ENCODE peak calls at places on chromosomes 5 and 9, in five cellular contexts. J is GM12878, D is WTC11, Q is H1, N is K562. X is an unnamed sample.

GRCh38 chr5:137822158-137822764 is 45.4 kb upstream of the MYOT start:
- DNase-seq in J (no peak), D (peak; percentile 63), Q (peak; percentile 39), N (peak; percentile 9), X (peak; percentile 83)

GRCh38 chr5:116439891-116440290 is 134.7 kb downstream of the SEMA6A start:
- DNase-seq in J (no peak), D (no peak), Q (no peak), N (no peak), X (no peak)

GRCh38 chr9:135864447-135865049 is 42.8 kb downstream of the CAMSAP1 start:
- DNase-seq in J (no peak), D (peak; percentile 87), Q (peak; percentile 43), N (peak; percentile 73), X (peak; percentile 92)

GRCh38 chr9:75892168-75892901 is 1.9 kb downstream of the PCSK5 start:
- DNase-seq in J (no peak), D (peak; percentile 59), Q (no peak), N (no peak), X (peak; percentile 68)

GRCh38 chr9:86854898-86855523 is 92.3 kb downstream of the GAS1 start:
- DNase-seq in J (no peak), D (peak; percentile 74), Q (peak; percentile 36), N (no peak), X (peak; percentile 95)

GRCh38 chr5:107381189-107381856 is 289.4 kb downstream of the EFNA5 start:
- DNase-seq in J (no peak), D (no peak), Q (no peak), N (no peak), X (no peak)

GRCh38 chr5:90807483-90807882 is 248.9 kb downstream of the ADGRV1 start:
- DNase-seq in J (no peak), D (no peak), Q (no peak), N (no peak), X (no peak)

GRCh38 chr5:65480306-65480865 is 1.3 kb downstream of the ADAMTS6 start:
- DNase-seq in J (peak; percentile 24), D (no peak), Q (no peak), N (peak; percentile 14), X (peak; percentile 39)

GRCh38 chr5:122464191-122464590 is 152.2 kb downstream of the SNCAIP start:
- DNase-seq in J (no peak), D (no peak), Q (no peak), N (no peak), X (no peak)

GRCh38 chr5:44002381-44002901 is 386.8 kb downstream of the FGF10 start:
- DNase-seq in J (no peak), D (no peak), Q (no peak), N (no peak), X (no peak)

GRCh38 chr5:44001675-44002380 is 387.4 kb downstream of the FGF10 start:
- DNase-seq in J (no peak), D (no peak), Q (no peak), N (no peak), X (no peak)

GRCh38 chr5:43996221-43996620 is 393.0 kb downstream of the FGF10 start:
- DNase-seq in J (no peak), D (no peak), Q (no peak), N (no peak), X (no peak)

GRCh38 chr5:43993634-43994395 is 390.8 kb downstream of the NNT start:
- DNase-seq in J (no peak), D (no peak), Q (no peak), N (no peak), X (no peak)

DNA sequence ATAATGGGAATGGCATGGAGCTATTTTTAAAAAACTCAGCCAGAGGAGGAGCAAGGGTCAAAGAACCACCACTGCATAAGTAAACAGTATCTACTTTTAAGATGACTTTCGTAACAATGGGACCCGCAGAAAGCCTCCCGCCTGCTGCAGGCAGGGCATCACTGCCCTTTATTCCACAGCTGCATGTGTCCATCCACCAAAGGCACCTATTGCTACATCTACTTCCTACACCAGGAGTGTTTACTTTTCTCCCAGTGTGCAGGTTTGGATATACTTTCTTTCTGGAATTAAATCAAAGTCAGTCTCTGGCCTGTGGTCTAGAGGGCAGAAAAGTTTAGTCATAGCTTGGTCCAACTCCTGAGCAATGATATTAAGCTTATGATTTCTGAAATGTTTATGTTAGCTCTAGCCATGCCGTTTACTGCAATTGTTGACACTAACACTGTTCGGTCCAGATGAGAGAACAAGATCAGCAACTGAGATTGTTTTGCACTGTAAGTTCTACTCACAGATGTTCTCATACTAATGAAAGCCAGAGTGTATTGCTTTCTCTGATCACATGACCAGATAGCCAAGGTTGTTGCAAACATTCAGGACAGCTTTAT is 391.5 kb downstream of the FGF10 start:
- DNase-seq in J (no peak), D (no peak), Q (no peak), N (no peak), X (no peak)
- TF ChIP-seq CREB1 in J (no peak), D (no peak), Q (no peak), N (no peak), X (no peak)

DNA sequence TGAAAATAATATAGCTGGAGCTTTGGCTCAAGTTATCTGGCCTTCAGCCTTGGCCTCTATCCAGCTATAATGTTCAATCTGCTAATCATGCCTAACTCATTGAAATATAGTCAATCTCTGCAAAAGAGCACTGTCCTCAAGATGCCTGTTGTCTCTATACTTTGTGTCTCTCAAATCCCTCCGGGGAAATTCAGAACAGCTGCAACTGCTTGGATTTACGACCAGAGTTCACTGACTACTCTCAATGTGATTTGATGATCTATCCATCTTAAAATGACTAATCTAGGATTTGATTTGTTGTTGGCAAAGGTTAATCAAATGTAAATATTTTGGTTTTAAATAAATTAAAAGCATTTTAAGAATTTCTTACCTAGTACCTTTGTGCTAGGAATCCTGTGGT is 40.9 kb downstream of the SVEP1 start:
- DNase-seq in J (no peak), D (no peak), Q (no peak), N (no peak), X (no peak)
- TF ChIP-seq CREB1 in J (no peak), D (no peak), Q (no peak), N (no peak), X (no peak)

DNA sequence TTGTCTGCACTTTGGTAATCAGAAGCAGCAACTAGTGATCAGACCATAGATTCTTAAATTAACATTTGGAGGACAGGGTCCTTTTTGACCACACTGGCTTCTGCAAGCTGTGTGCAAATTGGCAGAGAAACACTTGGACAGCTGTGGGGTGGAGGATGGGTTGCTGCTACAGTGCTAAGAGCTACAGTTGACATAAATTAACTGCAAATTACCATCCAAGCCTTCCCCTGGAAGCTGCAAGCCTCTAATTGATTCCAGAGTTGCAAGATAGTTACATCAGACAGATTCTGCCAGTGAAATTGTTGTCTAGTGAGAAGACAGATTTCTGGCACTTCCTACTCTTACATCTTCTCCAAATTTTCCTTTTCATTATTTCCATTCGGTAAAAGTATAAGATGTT is 517.7 kb downstream of the DIRAS2 start:
- DNase-seq in J (no peak), D (no peak), Q (no peak), N (no peak), X (no peak)
- TF ChIP-seq CREB1 in J (no peak), D (no peak), Q (no peak), N (no peak), X (no peak)

GRCh38 chr9:36007309-36007708 is 29.4 kb upstream of the RECK start:
- DNase-seq in J (no peak), D (no peak), Q (no peak), N (no peak), X (no peak)
- TF ChIP-seq CREB1 in J (no peak), D (no peak), Q (no peak), N (no peak), X (no peak)

GRCh38 chr5:145978672-145979071 is 42.3 kb downstream of the SH3RF2 start:
- DNase-seq in J (no peak), D (no peak), Q (no peak), N (no peak), X (no peak)

GRCh38 chr5:145976431-145977155 is 40.2 kb downstream of the SH3RF2 start:
- DNase-seq in J (no peak), D (no peak), Q (no peak), N (no peak), X (no peak)

GRCh38 chr5:145975001-145975360 is 38.6 kb downstream of the SH3RF2 start:
- DNase-seq in J (no peak), D (no peak), Q (no peak), N (no peak), X (no peak)

GRCh38 chr5:145978171-145978570 is 41.8 kb downstream of the SH3RF2 start:
- DNase-seq in J (no peak), D (no peak), Q (no peak), N (no peak), X (no peak)

DNA sequence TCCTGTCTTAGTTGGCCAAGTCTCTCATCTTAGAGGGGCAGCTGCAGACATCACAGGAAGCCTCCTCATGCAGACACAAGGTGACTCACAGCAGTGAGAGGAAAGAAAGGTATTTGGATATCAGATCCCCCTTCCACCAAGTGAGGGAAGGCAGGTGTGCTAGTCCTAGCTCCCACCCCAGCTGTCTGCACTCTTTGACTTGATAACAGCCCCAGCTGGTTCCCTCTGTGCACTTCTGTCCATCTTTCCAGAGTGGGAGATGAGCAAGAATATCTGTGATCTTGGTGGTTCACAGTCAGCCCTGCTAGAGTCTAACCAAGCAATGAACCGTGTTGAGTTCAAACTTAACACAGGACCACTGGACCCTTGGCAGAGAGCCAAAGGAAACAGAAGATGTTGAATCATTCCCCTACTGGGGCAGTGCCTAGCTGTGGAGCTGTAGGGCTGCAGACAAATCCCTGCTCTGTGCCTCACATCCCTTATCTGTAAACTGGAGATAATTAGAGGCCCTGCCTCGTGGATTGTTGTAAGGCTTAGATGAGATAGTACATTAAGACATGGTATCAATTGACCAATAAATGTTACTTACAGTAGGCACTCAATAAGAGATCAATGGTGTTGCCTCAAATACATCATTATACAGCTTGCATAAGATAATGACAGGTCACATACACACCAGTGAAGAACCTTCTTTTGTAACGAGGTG is 39.1 kb downstream of the SH3RF2 start:
- DNase-seq in J (no peak), D (no peak), Q (no peak), N (no peak), X (no peak)
- TF ChIP-seq CREB1 in J (no peak), D (no peak), Q (no peak), N (no peak), X (no peak)

GRCh38 chr9:129809346-129809745 is 6.4 kb downstream of the TOR1B start:
- DNase-seq in J (no peak), D (no peak), Q (no peak), N (no peak), X (no peak)
- TF ChIP-seq CREB1 in J (no peak), D (no peak), Q (no peak), N (no peak), X (no peak)

DNA sequence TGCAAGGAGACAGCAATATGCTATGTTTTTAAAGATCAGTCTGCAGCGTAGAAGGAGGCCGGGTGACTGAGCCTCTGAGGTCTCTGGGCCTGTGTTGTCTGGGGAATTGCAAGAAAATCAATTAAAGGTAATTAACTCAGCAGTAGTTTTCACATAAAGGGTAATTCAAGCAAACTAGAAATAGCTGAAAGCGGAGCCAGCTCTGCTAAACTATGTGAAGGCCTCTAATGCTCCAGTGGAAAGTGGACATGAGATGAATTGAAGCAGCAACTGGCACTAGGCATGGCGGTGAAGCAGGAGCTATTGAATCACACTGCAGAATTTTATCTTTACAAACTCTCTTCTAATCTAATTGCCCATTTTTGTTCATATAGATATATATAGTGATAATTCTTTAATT is 285.1 kb upstream of the ITGA1 start:
- DNase-seq in J (no peak), D (no peak), Q (no peak), N (no peak), X (no peak)
- TF ChIP-seq CREB1 in J (no peak), D (no peak), Q (no peak), N (no peak), X (no peak)

GRCh38 chr9:95048225-95049087 is 269.1 kb downstream of the FANCC start:
- DNase-seq in J (no peak), D (peak; percentile 72), Q (no peak), N (peak; percentile 98), X (peak; percentile 69)
- TF ChIP-seq CREB1 in J (no peak), D (no peak), Q (no peak), N (no peak), X (no peak)